ENCODE peak calls at places on chromosomes 16 and 17, in four cellular contexts. E is CD8-positive, alpha-beta T cell; L is GM13976; U is CD4-positive, alpha-beta T cell. B is an unnamed sample.

GRCh38 chr17:20091161-20092029 is 82.2 kb downstream of the SPECC1 start:
- DNase-seq in U (no peak), E (no peak), L (no peak), B (no peak)

GRCh38 chr17:56833023-56833811 is 503 bp downstream of the C17orf67 start:
- DNase-seq in E (peak), L (peak), U (peak), B (peak)

GRCh38 chr17:45264430-45264829 is 2.5 kb upstream of the SPATA32 start:
- DNase-seq in U (no peak), L (no peak), E (no peak), B (no peak)

GRCh38 chr16:63289834-63290460 is 1253.7 kb upstream of the CDH8 start:
- DNase-seq in E (no peak), U (no peak), L (peak), B (no peak)

GRCh38 chr16:3952342-3953131 is 72.0 kb upstream of the CREBBP start:
- DNase-seq in L (peak), U (no peak), E (no peak), B (no peak)

GRCh38 chr16:3327514-3327913 is 22.2 kb downstream of the ZNF75A start:
- DNase-seq in L (no peak), U (no peak), E (no peak), B (no peak)

GRCh38 chr16:20695024-20695423 is 2.5 kb downstream of the ACSM1 start:
- DNase-seq in U (no peak), L (no peak), E (no peak), B (no peak)

GRCh38 chr16:57141822-57142631 is 43.8 kb downstream of the PSME3IP1 start:
- DNase-seq in L (peak), U (no peak), E (peak), B (no peak)

GRCh38 chr16:11581677-11582076 is 5.0 kb downstream of the LITAF start:
- DNase-seq in U (no peak), L (no peak), E (no peak), B (no peak)

GRCh38 chr17:78355045-78355641 is 4.7 kb downstream of the SOCS3 start:
- DNase-seq in E (peak), U (no peak), L (no peak), B (no peak)

GRCh38 chr17:16879686-16880085 is 92.2 kb downstream of the TNFRSF13B start:
- DNase-seq in L (no peak), E (no peak), U (no peak), B (no peak)

GRCh38 chr17:35716897-35717839 is 14.3 kb upstream of the RASL10B start:
- DNase-seq in U (no peak), E (no peak), L (no peak), B (no peak)

GRCh38 chr16:9827062-9827752 is 355.0 kb downstream of the GRIN2A start:
- DNase-seq in U (no peak), E (no peak), L (no peak), B (no peak)

GRCh38 chr17:20967776-20968175 is 75.0 kb downstream of the USP22 start:
- DNase-seq in L (no peak), U (no peak), E (no peak), B (no peak)

GRCh38 chr16:87442581-87442966 is 50.2 kb downstream of the ZCCHC14 start:
- DNase-seq in L (peak), U (no peak), E (no peak), B (no peak)

DNA sequence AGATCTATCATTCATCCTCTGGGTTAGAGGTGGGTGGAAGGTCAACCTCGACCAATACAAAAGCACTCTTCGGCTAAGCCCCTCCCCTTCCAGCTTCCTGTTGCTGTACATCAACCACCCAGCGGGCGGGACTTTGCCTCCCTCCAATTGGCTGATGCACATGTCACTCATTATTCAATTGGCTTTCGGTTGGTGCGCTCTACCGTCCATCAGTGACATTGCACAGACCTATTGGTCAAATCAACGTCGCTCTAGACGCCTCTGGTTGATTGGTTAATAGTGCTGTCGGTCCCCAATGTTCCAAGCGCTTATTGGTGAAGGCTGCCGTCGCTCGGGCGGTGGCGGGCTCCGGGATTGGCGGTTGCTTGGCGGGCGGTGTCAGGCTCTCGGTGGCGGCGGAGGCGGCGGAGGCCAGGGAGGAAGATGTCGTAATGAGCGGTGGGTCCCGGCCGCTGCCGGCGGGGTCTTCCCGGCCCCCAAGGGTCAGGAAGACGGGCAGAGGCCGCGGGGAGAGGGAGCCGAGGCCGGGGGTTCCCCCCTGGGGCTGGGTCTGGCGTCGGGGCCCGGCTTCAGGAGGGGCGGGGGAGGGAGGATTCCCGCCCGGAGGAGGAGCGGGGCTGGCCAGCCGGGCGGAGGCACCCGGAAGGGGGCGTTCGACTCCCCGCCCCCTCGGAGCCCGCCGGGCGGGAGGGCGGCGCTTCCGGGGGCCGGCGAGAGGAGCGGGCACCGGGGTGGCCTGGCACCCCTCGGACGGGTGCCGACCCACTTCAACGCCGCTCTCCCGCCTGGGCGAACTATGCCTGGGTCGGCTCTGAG is at the start of gene SP2:
- DNase-seq in U (peak), L (peak), E (peak), B (peak)
- TF ChIP-seq CTCF in U (no peak), L (no peak), E (no peak), B (peak)

GRCh38 chr17:5281814-5282638 is at the start of gene RABEP1:
- DNase-seq in L (peak), E (peak), U (peak), B (peak)
- TF ChIP-seq CTCF in L (no peak), E (no peak), U (peak), B (peak)

DNA sequence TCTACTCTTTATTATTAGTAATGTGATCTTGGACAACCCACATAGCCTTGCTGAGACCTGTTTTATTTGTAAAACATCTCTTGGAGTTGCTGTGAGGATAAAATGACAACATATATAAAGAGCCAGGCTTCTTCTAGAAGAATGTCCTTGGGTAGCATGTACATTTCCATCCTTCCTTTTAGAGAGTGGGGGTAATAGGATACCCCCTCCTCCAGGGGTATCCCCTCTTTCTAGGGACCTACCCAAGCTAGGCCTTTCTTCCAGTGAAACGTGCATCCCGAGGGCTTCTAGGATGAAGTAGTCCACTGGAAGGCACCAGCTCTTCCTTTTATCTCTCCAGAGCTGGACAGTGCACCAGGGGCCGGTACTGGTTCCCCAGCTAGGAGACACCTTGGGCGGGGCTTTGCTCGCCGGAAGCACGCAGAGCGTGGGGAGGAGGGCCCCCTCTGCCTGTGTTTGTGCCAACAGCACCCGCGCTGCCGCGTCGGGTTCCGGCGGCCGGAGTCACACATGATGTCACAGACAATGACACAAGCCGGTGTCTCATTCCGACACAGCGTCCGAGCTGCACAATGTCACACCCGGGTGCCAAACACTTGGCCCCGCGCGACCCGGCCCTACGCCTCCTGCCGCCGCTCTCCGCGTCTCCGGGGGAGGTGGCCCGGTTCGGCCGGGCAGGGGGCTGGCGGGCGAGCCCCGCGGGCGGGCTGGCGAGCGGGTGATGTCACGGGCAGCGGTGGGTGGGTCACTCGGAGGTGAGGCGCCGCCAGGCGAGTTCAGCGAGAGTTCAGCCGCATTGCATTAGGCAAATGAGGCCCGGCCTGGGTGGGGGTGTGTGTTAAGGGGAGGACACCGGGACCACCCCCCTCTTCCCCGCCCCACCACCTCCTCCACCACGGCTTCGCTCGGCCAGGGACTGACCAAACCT is 23.4 kb downstream of the GJD3 start:
- DNase-seq in U (peak), E (peak), L (peak), B (peak)
- TF ChIP-seq CTCF in U (peak), E (peak), L (no peak), B (peak)

DNA sequence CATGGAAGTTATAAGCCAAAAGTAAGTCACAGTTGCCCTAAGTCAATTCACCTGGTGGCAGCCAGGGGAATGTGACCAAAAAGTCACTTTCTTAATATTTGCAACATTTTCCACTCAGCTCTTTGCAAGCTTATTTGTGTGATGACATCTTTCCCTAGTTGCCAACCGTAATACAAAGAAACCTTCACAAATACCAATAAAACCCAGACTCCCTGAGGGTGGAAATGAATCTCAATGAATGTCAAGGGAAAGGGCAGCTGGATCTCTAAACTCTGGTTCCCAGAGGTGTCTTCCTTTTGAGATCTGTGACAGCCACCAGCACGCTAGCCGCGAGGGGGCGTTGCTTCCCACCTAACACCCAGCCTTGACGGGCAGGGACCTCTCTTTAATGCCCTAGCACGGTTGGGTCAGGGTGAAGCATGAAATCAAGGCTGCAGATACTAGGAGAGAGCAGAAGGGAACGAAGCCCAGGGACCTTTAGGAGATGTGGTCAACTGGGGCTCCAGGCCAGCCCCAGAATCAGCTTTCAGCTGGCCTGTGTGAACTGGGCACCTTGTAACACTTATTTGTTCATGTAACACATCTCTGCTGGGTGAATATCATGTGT is 82.2 kb downstream of the CMC2 start:
- DNase-seq in L (peak), U (peak), E (peak), B (peak)
- TF ChIP-seq CTCF in L (peak), U (peak), E (peak), B (peak)

GRCh38 chr17:1643293-1643998 is 2.1 kb downstream of the SCARF1 start:
- DNase-seq in U (peak), E (peak), L (peak), B (no peak)
- TF ChIP-seq CTCF in U (no peak), E (peak), L (peak), B (peak)

GRCh38 chr16:72739577-72739976 is 308.4 kb downstream of the ZFHX3 start:
- DNase-seq in U (no peak), E (no peak), L (no peak), B (peak)

GRCh38 chr16:72740346-72740745 is 307.6 kb downstream of the ZFHX3 start:
- DNase-seq in L (no peak), U (no peak), E (no peak), B (peak)

GRCh38 chr16:72743011-72743761 is 304.7 kb downstream of the ZFHX3 start:
- DNase-seq in U (no peak), E (no peak), L (no peak), B (peak)

GRCh38 chr16:72749091-72749490 is 298.8 kb downstream of the ZFHX3 start:
- DNase-seq in L (no peak), E (no peak), U (no peak), B (no peak)

DNA sequence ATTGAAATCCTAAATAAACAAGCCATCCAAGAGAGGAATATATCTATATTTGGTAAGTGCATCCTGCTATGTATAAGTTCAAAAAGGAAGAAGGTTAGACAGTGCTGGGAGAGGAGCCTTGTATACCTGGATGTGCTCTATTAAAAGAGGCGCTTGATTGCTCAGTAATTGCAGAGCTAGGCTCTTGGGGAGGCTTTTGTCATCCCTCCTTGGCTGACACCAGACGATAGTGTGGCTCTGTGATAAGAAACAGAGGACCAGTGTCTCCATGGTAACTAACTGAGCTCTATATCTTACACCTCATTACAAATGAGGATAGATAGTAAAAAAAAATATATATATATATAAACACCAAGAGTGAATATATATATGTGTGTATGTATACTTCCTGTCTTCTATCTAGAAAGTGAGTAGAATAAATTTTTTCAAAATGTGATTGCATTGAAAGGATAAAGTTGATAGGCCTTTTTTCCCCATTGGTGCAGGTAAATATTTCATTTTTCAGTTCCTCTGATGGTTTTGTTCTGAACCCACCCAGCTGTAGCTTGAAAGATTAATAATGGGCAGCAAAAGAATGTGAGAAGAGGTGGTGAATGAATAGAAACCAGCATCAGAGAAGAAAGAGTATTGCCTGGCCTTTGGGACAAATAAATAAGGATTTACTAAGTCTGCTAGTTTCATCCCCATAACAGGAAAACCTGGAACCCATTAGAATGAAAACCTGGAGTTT is 303.7 kb downstream of the ZFHX3 start:
- DNase-seq in E (no peak), U (no peak), L (no peak), B (no peak)
- TF ChIP-seq CTCF in E (no peak), U (no peak), L (no peak), B (no peak)

GRCh38 chr16:1379863-1380174 is 28.1 kb downstream of the GNPTG start:
- DNase-seq in E (no peak), U (no peak), L (no peak), B (no peak)
- TF ChIP-seq CTCF in E (no peak), U (no peak), L (no peak), B (no peak)